ENCODE peak calls at places on chromosomes 3 and 15, in nine cellular contexts. One of them, this sample, is unnamed.

GRCh38 chr3:133276594-133276993 is 123.3 kb upstream of the BFSP2 start:
- DNase-seq in SIG-M5: no peak
- DNase-seq in activated CD4-positive, alpha-beta T cell treated with anti-CD3 and anti-CD28 coated beads, Interleukin-2, amount 50 U/mL, for 48 hours: no peak
- DNase-seq in GM12865: peak
- DNase-seq in astrocyte: no peak
- DNase-seq in activated CD8-positive, alpha-beta T cell treated with anti-CD3 and anti-CD28 coated beads for 36 hours: peak
- DNase-seq in iPS DF 19.7: no peak
- DNase-seq in activated CD4-positive, alpha-beta memory T cell treated with anti-CD3 and anti-CD28 coated beads, Interleukin-2, amount 10 ng/mL, durations not matched to agents 7 days and 5 days: no peak
- DNase-seq in epithelial cell of esophagus: no peak
- DNase-seq in this sample: no peak

GRCh38 chr3:42674151-42674550 is 11.2 kb upstream of the KLHL40 start:
- DNase-seq in SIG-M5: no peak
- DNase-seq in activated CD4-positive, alpha-beta T cell treated with anti-CD3 and anti-CD28 coated beads, Interleukin-2, amount 50 U/mL, for 48 hours: no peak
- DNase-seq in GM12865: no peak
- DNase-seq in astrocyte: no peak
- DNase-seq in activated CD8-positive, alpha-beta T cell treated with anti-CD3 and anti-CD28 coated beads for 36 hours: no peak
- DNase-seq in iPS DF 19.7: no peak
- DNase-seq in activated CD4-positive, alpha-beta memory T cell treated with anti-CD3 and anti-CD28 coated beads, Interleukin-2, amount 10 ng/mL, durations not matched to agents 7 days and 5 days: no peak
- DNase-seq in epithelial cell of esophagus: no peak
- DNase-seq in this sample: no peak

GRCh38 chr3:121692010-121692699 is 31.5 kb upstream of the HCLS1 start:
- DNase-seq in SIG-M5: no peak
- DNase-seq in activated CD4-positive, alpha-beta T cell treated with anti-CD3 and anti-CD28 coated beads, Interleukin-2, amount 50 U/mL, for 48 hours: no peak
- DNase-seq in GM12865: no peak
- DNase-seq in astrocyte: no peak
- DNase-seq in activated CD8-positive, alpha-beta T cell treated with anti-CD3 and anti-CD28 coated beads for 36 hours: no peak
- DNase-seq in iPS DF 19.7: no peak
- DNase-seq in activated CD4-positive, alpha-beta memory T cell treated with anti-CD3 and anti-CD28 coated beads, Interleukin-2, amount 10 ng/mL, durations not matched to agents 7 days and 5 days: no peak
- DNase-seq in epithelial cell of esophagus: no peak
- DNase-seq in this sample: no peak

GRCh38 chr3:69510481-69511031 is 124.7 kb upstream of the FRMD4B start:
- DNase-seq in SIG-M5: no peak
- DNase-seq in activated CD4-positive, alpha-beta T cell treated with anti-CD3 and anti-CD28 coated beads, Interleukin-2, amount 50 U/mL, for 48 hours: no peak
- DNase-seq in GM12865: no peak
- DNase-seq in astrocyte: no peak
- DNase-seq in activated CD8-positive, alpha-beta T cell treated with anti-CD3 and anti-CD28 coated beads for 36 hours: no peak
- DNase-seq in iPS DF 19.7: no peak
- DNase-seq in activated CD4-positive, alpha-beta memory T cell treated with anti-CD3 and anti-CD28 coated beads, Interleukin-2, amount 10 ng/mL, durations not matched to agents 7 days and 5 days: no peak
- DNase-seq in epithelial cell of esophagus: peak
- DNase-seq in this sample: no peak

GRCh38 chr15:94259863-94260262 is 28.5 kb downstream of the MCTP2 start:
- DNase-seq in SIG-M5: no peak
- DNase-seq in activated CD4-positive, alpha-beta T cell treated with anti-CD3 and anti-CD28 coated beads, Interleukin-2, amount 50 U/mL, for 48 hours: no peak
- DNase-seq in GM12865: no peak
- DNase-seq in astrocyte: no peak
- DNase-seq in activated CD8-positive, alpha-beta T cell treated with anti-CD3 and anti-CD28 coated beads for 36 hours: no peak
- DNase-seq in iPS DF 19.7: no peak
- DNase-seq in activated CD4-positive, alpha-beta memory T cell treated with anti-CD3 and anti-CD28 coated beads, Interleukin-2, amount 10 ng/mL, durations not matched to agents 7 days and 5 days: no peak
- DNase-seq in epithelial cell of esophagus: no peak
- DNase-seq in this sample: no peak

GRCh38 chr3:10930641-10931040 is 61.9 kb upstream of the SLC6A1 start:
- DNase-seq in SIG-M5: no peak
- DNase-seq in activated CD4-positive, alpha-beta T cell treated with anti-CD3 and anti-CD28 coated beads, Interleukin-2, amount 50 U/mL, for 48 hours: no peak
- DNase-seq in GM12865: no peak
- DNase-seq in astrocyte: no peak
- DNase-seq in activated CD8-positive, alpha-beta T cell treated with anti-CD3 and anti-CD28 coated beads for 36 hours: no peak
- DNase-seq in iPS DF 19.7: no peak
- DNase-seq in activated CD4-positive, alpha-beta memory T cell treated with anti-CD3 and anti-CD28 coated beads, Interleukin-2, amount 10 ng/mL, durations not matched to agents 7 days and 5 days: no peak
- DNase-seq in epithelial cell of esophagus: no peak
- DNase-seq in this sample: no peak

GRCh38 chr3:194487289-194488006 is 646 bp upstream of the ATP13A3 start:
- DNase-seq in SIG-M5: no peak
- DNase-seq in activated CD4-positive, alpha-beta T cell treated with anti-CD3 and anti-CD28 coated beads, Interleukin-2, amount 50 U/mL, for 48 hours: peak
- DNase-seq in GM12865: peak
- DNase-seq in astrocyte: no peak
- DNase-seq in activated CD8-positive, alpha-beta T cell treated with anti-CD3 and anti-CD28 coated beads for 36 hours: peak
- DNase-seq in iPS DF 19.7: no peak
- DNase-seq in activated CD4-positive, alpha-beta memory T cell treated with anti-CD3 and anti-CD28 coated beads, Interleukin-2, amount 10 ng/mL, durations not matched to agents 7 days and 5 days: peak
- DNase-seq in epithelial cell of esophagus: peak
- DNase-seq in this sample: no peak

GRCh38 chr3:12484983-12485327 is 675 bp downstream of the TSEN2 start:
- DNase-seq in SIG-M5: no peak
- DNase-seq in activated CD4-positive, alpha-beta T cell treated with anti-CD3 and anti-CD28 coated beads, Interleukin-2, amount 50 U/mL, for 48 hours: no peak
- DNase-seq in GM12865: no peak
- DNase-seq in astrocyte: no peak
- DNase-seq in activated CD8-positive, alpha-beta T cell treated with anti-CD3 and anti-CD28 coated beads for 36 hours: no peak
- DNase-seq in iPS DF 19.7: no peak
- DNase-seq in activated CD4-positive, alpha-beta memory T cell treated with anti-CD3 and anti-CD28 coated beads, Interleukin-2, amount 10 ng/mL, durations not matched to agents 7 days and 5 days: no peak
- DNase-seq in epithelial cell of esophagus: peak
- DNase-seq in this sample: no peak

GRCh38 chr15:70023064-70023768 is 74.5 kb downstream of the TLE3 start:
- DNase-seq in SIG-M5: peak
- DNase-seq in activated CD4-positive, alpha-beta T cell treated with anti-CD3 and anti-CD28 coated beads, Interleukin-2, amount 50 U/mL, for 48 hours: peak
- DNase-seq in GM12865: peak
- DNase-seq in astrocyte: peak
- DNase-seq in activated CD8-positive, alpha-beta T cell treated with anti-CD3 and anti-CD28 coated beads for 36 hours: peak
- DNase-seq in iPS DF 19.7: no peak
- DNase-seq in activated CD4-positive, alpha-beta memory T cell treated with anti-CD3 and anti-CD28 coated beads, Interleukin-2, amount 10 ng/mL, durations not matched to agents 7 days and 5 days: peak
- DNase-seq in epithelial cell of esophagus: peak
- DNase-seq in this sample: peak

GRCh38 chr15:101058735-101059134 is 139.6 kb downstream of the LRRK1 start:
- DNase-seq in SIG-M5: no peak
- DNase-seq in activated CD4-positive, alpha-beta T cell treated with anti-CD3 and anti-CD28 coated beads, Interleukin-2, amount 50 U/mL, for 48 hours: no peak
- DNase-seq in GM12865: no peak
- DNase-seq in astrocyte: no peak
- DNase-seq in activated CD8-positive, alpha-beta T cell treated with anti-CD3 and anti-CD28 coated beads for 36 hours: no peak
- DNase-seq in iPS DF 19.7: no peak
- DNase-seq in activated CD4-positive, alpha-beta memory T cell treated with anti-CD3 and anti-CD28 coated beads, Interleukin-2, amount 10 ng/mL, durations not matched to agents 7 days and 5 days: no peak
- DNase-seq in epithelial cell of esophagus: no peak
- DNase-seq in this sample: no peak

GRCh38 chr3:8443829-8444791 is 57.5 kb upstream of the LMCD1 start:
- DNase-seq in SIG-M5: no peak
- DNase-seq in activated CD4-positive, alpha-beta T cell treated with anti-CD3 and anti-CD28 coated beads, Interleukin-2, amount 50 U/mL, for 48 hours: no peak
- DNase-seq in GM12865: peak
- DNase-seq in astrocyte: peak
- DNase-seq in activated CD8-positive, alpha-beta T cell treated with anti-CD3 and anti-CD28 coated beads for 36 hours: no peak
- DNase-seq in iPS DF 19.7: peak
- DNase-seq in activated CD4-positive, alpha-beta memory T cell treated with anti-CD3 and anti-CD28 coated beads, Interleukin-2, amount 10 ng/mL, durations not matched to agents 7 days and 5 days: no peak
- DNase-seq in epithelial cell of esophagus: peak
- DNase-seq in this sample: no peak

GRCh38 chr3:39250116-39250747 is 29.6 kb downstream of the CX3CR1 start:
- DNase-seq in SIG-M5: peak
- DNase-seq in activated CD4-positive, alpha-beta T cell treated with anti-CD3 and anti-CD28 coated beads, Interleukin-2, amount 50 U/mL, for 48 hours: no peak
- DNase-seq in GM12865: no peak
- DNase-seq in astrocyte: peak
- DNase-seq in activated CD8-positive, alpha-beta T cell treated with anti-CD3 and anti-CD28 coated beads for 36 hours: no peak
- DNase-seq in iPS DF 19.7: no peak
- DNase-seq in activated CD4-positive, alpha-beta memory T cell treated with anti-CD3 and anti-CD28 coated beads, Interleukin-2, amount 10 ng/mL, durations not matched to agents 7 days and 5 days: no peak
- DNase-seq in epithelial cell of esophagus: no peak
- DNase-seq in this sample: no peak

GRCh38 chr3:39141211-39141995 is 12.0 kb downstream of the CSRNP1 start:
- DNase-seq in SIG-M5: no peak
- DNase-seq in activated CD4-positive, alpha-beta T cell treated with anti-CD3 and anti-CD28 coated beads, Interleukin-2, amount 50 U/mL, for 48 hours: no peak
- DNase-seq in GM12865: no peak
- DNase-seq in astrocyte: peak
- DNase-seq in activated CD8-positive, alpha-beta T cell treated with anti-CD3 and anti-CD28 coated beads for 36 hours: no peak
- DNase-seq in iPS DF 19.7: no peak
- DNase-seq in activated CD4-positive, alpha-beta memory T cell treated with anti-CD3 and anti-CD28 coated beads, Interleukin-2, amount 10 ng/mL, durations not matched to agents 7 days and 5 days: peak
- DNase-seq in epithelial cell of esophagus: peak
- DNase-seq in this sample: no peak

GRCh38 chr3:119990888-119991287 is 103.4 kb downstream of the GSK3B start:
- DNase-seq in SIG-M5: no peak
- DNase-seq in activated CD4-positive, alpha-beta T cell treated with anti-CD3 and anti-CD28 coated beads, Interleukin-2, amount 50 U/mL, for 48 hours: no peak
- DNase-seq in GM12865: no peak
- DNase-seq in astrocyte: peak
- DNase-seq in activated CD8-positive, alpha-beta T cell treated with anti-CD3 and anti-CD28 coated beads for 36 hours: no peak
- DNase-seq in iPS DF 19.7: no peak
- DNase-seq in activated CD4-positive, alpha-beta memory T cell treated with anti-CD3 and anti-CD28 coated beads, Interleukin-2, amount 10 ng/mL, durations not matched to agents 7 days and 5 days: no peak
- DNase-seq in epithelial cell of esophagus: peak
- DNase-seq in this sample: no peak

GRCh38 chr15:44668925-44669324 is 5.5 kb upstream of the SPG11 start:
- DNase-seq in SIG-M5: no peak
- DNase-seq in activated CD4-positive, alpha-beta T cell treated with anti-CD3 and anti-CD28 coated beads, Interleukin-2, amount 50 U/mL, for 48 hours: no peak
- DNase-seq in GM12865: no peak
- DNase-seq in astrocyte: no peak
- DNase-seq in activated CD8-positive, alpha-beta T cell treated with anti-CD3 and anti-CD28 coated beads for 36 hours: no peak
- DNase-seq in iPS DF 19.7: no peak
- DNase-seq in activated CD4-positive, alpha-beta memory T cell treated with anti-CD3 and anti-CD28 coated beads, Interleukin-2, amount 10 ng/mL, durations not matched to agents 7 days and 5 days: no peak
- DNase-seq in epithelial cell of esophagus: no peak
- DNase-seq in this sample: peak

GRCh38 chr3:188137062-188137461 is 16.9 kb upstream of the LPP start:
- DNase-seq in SIG-M5: no peak
- DNase-seq in activated CD4-positive, alpha-beta T cell treated with anti-CD3 and anti-CD28 coated beads, Interleukin-2, amount 50 U/mL, for 48 hours: no peak
- DNase-seq in GM12865: no peak
- DNase-seq in astrocyte: no peak
- DNase-seq in activated CD8-positive, alpha-beta T cell treated with anti-CD3 and anti-CD28 coated beads for 36 hours: no peak
- DNase-seq in iPS DF 19.7: no peak
- DNase-seq in activated CD4-positive, alpha-beta memory T cell treated with anti-CD3 and anti-CD28 coated beads, Interleukin-2, amount 10 ng/mL, durations not matched to agents 7 days and 5 days: no peak
- DNase-seq in epithelial cell of esophagus: no peak
- DNase-seq in this sample: no peak

GRCh38 chr3:55571913-55572312 is 84.8 kb upstream of the WNT5A start:
- DNase-seq in SIG-M5: no peak
- DNase-seq in activated CD4-positive, alpha-beta T cell treated with anti-CD3 and anti-CD28 coated beads, Interleukin-2, amount 50 U/mL, for 48 hours: no peak
- DNase-seq in GM12865: no peak
- DNase-seq in astrocyte: peak
- DNase-seq in activated CD8-positive, alpha-beta T cell treated with anti-CD3 and anti-CD28 coated beads for 36 hours: no peak
- DNase-seq in iPS DF 19.7: peak
- DNase-seq in activated CD4-positive, alpha-beta memory T cell treated with anti-CD3 and anti-CD28 coated beads, Interleukin-2, amount 10 ng/mL, durations not matched to agents 7 days and 5 days: no peak
- DNase-seq in epithelial cell of esophagus: peak
- DNase-seq in this sample: no peak

GRCh38 chr15:92140802-92141201 is 252.9 kb upstream of the ST8SIA2 start:
- DNase-seq in SIG-M5: no peak
- DNase-seq in activated CD4-positive, alpha-beta T cell treated with anti-CD3 and anti-CD28 coated beads, Interleukin-2, amount 50 U/mL, for 48 hours: no peak
- DNase-seq in GM12865: no peak
- DNase-seq in astrocyte: peak
- DNase-seq in activated CD8-positive, alpha-beta T cell treated with anti-CD3 and anti-CD28 coated beads for 36 hours: no peak
- DNase-seq in iPS DF 19.7: no peak
- DNase-seq in activated CD4-positive, alpha-beta memory T cell treated with anti-CD3 and anti-CD28 coated beads, Interleukin-2, amount 10 ng/mL, durations not matched to agents 7 days and 5 days: no peak
- DNase-seq in epithelial cell of esophagus: peak
- DNase-seq in this sample: no peak

GRCh38 chr15:101193781-101194180 is 58.1 kb downstream of the CHSY1 start:
- DNase-seq in SIG-M5: no peak
- DNase-seq in activated CD4-positive, alpha-beta T cell treated with anti-CD3 and anti-CD28 coated beads, Interleukin-2, amount 50 U/mL, for 48 hours: no peak
- DNase-seq in GM12865: no peak
- DNase-seq in astrocyte: no peak
- DNase-seq in activated CD8-positive, alpha-beta T cell treated with anti-CD3 and anti-CD28 coated beads for 36 hours: no peak
- DNase-seq in iPS DF 19.7: no peak
- DNase-seq in activated CD4-positive, alpha-beta memory T cell treated with anti-CD3 and anti-CD28 coated beads, Interleukin-2, amount 10 ng/mL, durations not matched to agents 7 days and 5 days: no peak
- DNase-seq in epithelial cell of esophagus: no peak
- DNase-seq in this sample: no peak

GRCh38 chr3:52526151-52526561 is 7.5 kb downstream of the NT5DC2 start:
- DNase-seq in SIG-M5: no peak
- DNase-seq in activated CD4-positive, alpha-beta T cell treated with anti-CD3 and anti-CD28 coated beads, Interleukin-2, amount 50 U/mL, for 48 hours: no peak
- DNase-seq in GM12865: no peak
- DNase-seq in astrocyte: no peak
- DNase-seq in activated CD8-positive, alpha-beta T cell treated with anti-CD3 and anti-CD28 coated beads for 36 hours: no peak
- DNase-seq in iPS DF 19.7: no peak
- DNase-seq in activated CD4-positive, alpha-beta memory T cell treated with anti-CD3 and anti-CD28 coated beads, Interleukin-2, amount 10 ng/mL, durations not matched to agents 7 days and 5 days: no peak
- DNase-seq in epithelial cell of esophagus: peak
- DNase-seq in this sample: no peak

GRCh38 chr3:102179321-102180290 is 255.2 kb upstream of the ZPLD1 start:
- DNase-seq in SIG-M5: no peak
- DNase-seq in activated CD4-positive, alpha-beta T cell treated with anti-CD3 and anti-CD28 coated beads, Interleukin-2, amount 50 U/mL, for 48 hours: no peak
- DNase-seq in GM12865: peak
- DNase-seq in astrocyte: peak
- DNase-seq in activated CD8-positive, alpha-beta T cell treated with anti-CD3 and anti-CD28 coated beads for 36 hours: no peak
- DNase-seq in iPS DF 19.7: no peak
- DNase-seq in activated CD4-positive, alpha-beta memory T cell treated with anti-CD3 and anti-CD28 coated beads, Interleukin-2, amount 10 ng/mL, durations not matched to agents 7 days and 5 days: no peak
- DNase-seq in epithelial cell of esophagus: peak
- DNase-seq in this sample: no peak

GRCh38 chr3:115790759-115791158 is 167.4 kb downstream of the GAP43 start:
- DNase-seq in SIG-M5: no peak
- DNase-seq in activated CD4-positive, alpha-beta T cell treated with anti-CD3 and anti-CD28 coated beads, Interleukin-2, amount 50 U/mL, for 48 hours: peak
- DNase-seq in GM12865: no peak
- DNase-seq in astrocyte: peak
- DNase-seq in activated CD8-positive, alpha-beta T cell treated with anti-CD3 and anti-CD28 coated beads for 36 hours: peak
- DNase-seq in iPS DF 19.7: no peak
- DNase-seq in activated CD4-positive, alpha-beta memory T cell treated with anti-CD3 and anti-CD28 coated beads, Interleukin-2, amount 10 ng/mL, durations not matched to agents 7 days and 5 days: peak
- DNase-seq in epithelial cell of esophagus: peak
- DNase-seq in this sample: no peak

This sample was measured in DND-41.